ENCODE peak calls at places on chromosome 15, in eight cellular contexts. R is AG09319, M is natural killer cell, I is fibroblast of the aortic adventitia, D is GM10248, G is Calu3, C is left lung, J is fibroblast of lung. B is an unnamed sample.
A peak's percentile ranks its signal among the peaks of the same experiment; 100 is the strongest.

GRCh38 chr15:36075333-36075732 is 504.1 kb upstream of the CDIN1 start:
- DNase-seq in R (peak; percentile 44), M (no peak), I (peak; percentile 57), D (no peak), G (no peak), C (no peak), J (peak; percentile 48), B (no peak)

GRCh38 chr15:32705450-32705849 is 12.4 kb upstream of the GREM1 start:
- DNase-seq in R (no peak), M (no peak), I (no peak), D (no peak), G (no peak), C (no peak), J (peak; percentile 82), B (no peak)

GRCh38 chr15:29687204-29687768 is 135.0 kb downstream of the TJP1 start:
- DNase-seq in R (no peak), M (no peak), I (no peak), D (no peak), G (no peak), C (no peak), J (no peak), B (no peak)

GRCh38 chr15:54803139-54803808 is 393.5 kb downstream of the RSL24D1 start:
- DNase-seq in R (no peak), M (no peak), I (no peak), D (no peak), G (peak; percentile 29), C (no peak), J (peak; percentile 58), B (peak; percentile 70)

GRCh38 chr15:99019558-99020540 is 12.3 kb upstream of the PGPEP1L start:
- DNase-seq in R (peak; percentile 35), M (no peak), I (peak; percentile 18), D (no peak), G (no peak), C (no peak), J (peak; percentile 49), B (no peak)

GRCh38 chr15:99168601-99169580 is 64.0 kb downstream of the SYNM start:
- DNase-seq in R (no peak), M (no peak), I (no peak), D (no peak), G (no peak), C (no peak), J (no peak), B (no peak)

GRCh38 chr15:78392430-78392829 is 45.6 kb upstream of the IREB2 start:
- DNase-seq in R (no peak), M (no peak), I (no peak), D (no peak), G (peak; percentile 26), C (no peak), J (no peak), B (no peak)

GRCh38 chr15:100627789-100628395 is 25.5 kb downstream of the ASB7 start:
- DNase-seq in R (peak; percentile 60), M (peak; percentile 33), I (peak; percentile 92), D (peak; percentile 57), G (peak; percentile 76), C (peak; percentile 43), J (peak; percentile 88), B (no peak)

GRCh38 chr15:89576417-89576773 is 1.1 kb downstream of the TICRR start:
- DNase-seq in R (no peak), M (no peak), I (peak; percentile 19), D (no peak), G (no peak), C (no peak), J (peak; percentile 38), B (no peak)

GRCh38 chr15:59548501-59549230 is 62.9 kb upstream of the GCNT3 start:
- DNase-seq in R (no peak), M (no peak), I (no peak), D (no peak), G (no peak), C (no peak), J (no peak), B (no peak)

GRCh38 chr15:76514292-76514691 is 177.7 kb downstream of the ISL2 start:
- DNase-seq in R (no peak), M (no peak), I (no peak), D (no peak), G (no peak), C (no peak), J (no peak), B (no peak)

DNA sequence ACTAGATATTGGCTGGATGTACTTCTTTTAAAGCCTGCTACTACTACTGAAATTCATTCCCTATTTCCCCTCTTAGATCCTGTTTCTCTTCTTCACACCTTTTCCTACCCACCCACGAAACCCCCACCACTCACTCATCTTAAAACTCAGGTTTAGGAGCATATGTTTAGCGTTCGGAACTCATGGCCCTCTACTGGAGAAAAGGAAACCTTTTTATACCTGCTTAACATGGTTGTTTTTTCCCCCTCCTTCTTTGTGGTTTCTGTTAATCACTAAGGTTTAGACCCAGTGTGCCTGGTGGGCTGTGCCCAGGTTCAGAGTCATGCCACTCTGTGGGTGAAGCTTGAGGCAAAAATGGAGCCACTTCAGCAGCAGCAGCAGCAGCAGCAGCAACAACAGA is 2.6 kb downstream of the ARID3B start:
- DNase-seq in R (no peak), M (no peak), I (no peak), D (no peak), G (no peak), C (no peak), J (no peak), B (no peak)
- TF ChIP-seq CTCF in R (no peak), M (no peak), I (peak; percentile 21), D (peak; percentile 41), G (peak; percentile 32), C (no peak), J (no peak), B (no peak)

GRCh38 chr15:64460737-64461576 is 579 bp downstream of the ZNF609 start:
- DNase-seq in R (peak; percentile 56), M (peak; percentile 23), I (peak; percentile 79), D (peak; percentile 59), G (peak; percentile 26), C (peak; percentile 34), J (peak; percentile 85), B (no peak)

GRCh38 chr15:64461577-64462162 is 1.3 kb downstream of the ZNF609 start:
- DNase-seq in R (no peak), M (no peak), I (peak; percentile 31), D (peak; percentile 47), G (peak; percentile 17), C (peak; percentile 39), J (peak; percentile 32), B (no peak)

GRCh38 chr15:64462492-64462891 is 2.1 kb downstream of the ZNF609 start:
- DNase-seq in R (no peak), M (no peak), I (no peak), D (no peak), G (no peak), C (no peak), J (no peak), B (no peak)

GRCh38 chr15:64459382-64459781 is 996 bp upstream of the ZNF609 start:
- DNase-seq in R (no peak), M (no peak), I (no peak), D (no peak), G (no peak), C (no peak), J (no peak), B (no peak)

DNA sequence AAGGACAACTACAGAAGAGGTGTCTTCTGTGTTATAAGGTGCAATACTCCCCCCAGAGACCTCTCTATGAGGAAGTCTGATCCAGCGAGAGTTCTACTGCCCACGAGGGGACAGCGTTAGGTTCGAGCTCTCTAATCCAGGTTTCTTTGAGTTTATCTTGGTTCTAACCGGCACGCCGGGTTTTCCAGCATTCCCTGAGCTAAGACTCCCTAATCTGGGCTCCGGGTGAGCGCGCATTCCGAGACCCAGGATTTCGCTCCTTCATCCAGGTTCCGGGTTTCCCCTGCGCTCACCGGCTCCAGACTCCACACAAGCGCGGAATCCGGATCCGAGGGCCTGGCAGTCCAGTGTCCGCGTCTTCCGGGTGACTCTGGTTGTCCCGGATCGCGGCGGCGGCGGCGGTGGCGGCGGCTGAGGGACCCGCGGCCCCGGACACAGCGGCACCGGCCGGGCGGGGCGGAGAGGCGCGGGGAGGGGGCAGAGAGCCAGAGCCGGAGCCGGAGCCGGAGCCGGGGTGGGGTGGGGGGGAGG is at the start of gene ZNF609:
- DNase-seq in R (peak; percentile 85), M (peak; percentile 93), I (peak; percentile 95), D (peak; percentile 89), G (peak; percentile 98), C (peak; percentile 91), J (peak; percentile 94), B (peak; percentile 86)
- TF ChIP-seq CTCF in R (no peak), M (no peak), I (no peak), D (peak; percentile 11), G (no peak), C (no peak), J (no peak), B (no peak)

GRCh38 chr15:92616621-92617179 is 38.9 kb downstream of the FAM174B start:
- DNase-seq in R (no peak), M (no peak), I (no peak), D (no peak), G (no peak), C (no peak), J (peak; percentile 23), B (no peak)

GRCh38 chr15:92618121-92618520 is 37.5 kb downstream of the FAM174B start:
- DNase-seq in R (no peak), M (no peak), I (no peak), D (no peak), G (no peak), C (no peak), J (no peak), B (no peak)

GRCh38 chr15:92617197-92618037 is 38.2 kb downstream of the FAM174B start:
- DNase-seq in R (no peak), M (no peak), I (peak; percentile 48), D (no peak), G (peak; percentile 55), C (peak; percentile 82), J (peak; percentile 93), B (no peak)

GRCh38 chr15:92621972-92622533 is 33.5 kb downstream of the FAM174B start:
- DNase-seq in R (no peak), M (no peak), I (no peak), D (no peak), G (no peak), C (no peak), J (no peak), B (no peak)

DNA sequence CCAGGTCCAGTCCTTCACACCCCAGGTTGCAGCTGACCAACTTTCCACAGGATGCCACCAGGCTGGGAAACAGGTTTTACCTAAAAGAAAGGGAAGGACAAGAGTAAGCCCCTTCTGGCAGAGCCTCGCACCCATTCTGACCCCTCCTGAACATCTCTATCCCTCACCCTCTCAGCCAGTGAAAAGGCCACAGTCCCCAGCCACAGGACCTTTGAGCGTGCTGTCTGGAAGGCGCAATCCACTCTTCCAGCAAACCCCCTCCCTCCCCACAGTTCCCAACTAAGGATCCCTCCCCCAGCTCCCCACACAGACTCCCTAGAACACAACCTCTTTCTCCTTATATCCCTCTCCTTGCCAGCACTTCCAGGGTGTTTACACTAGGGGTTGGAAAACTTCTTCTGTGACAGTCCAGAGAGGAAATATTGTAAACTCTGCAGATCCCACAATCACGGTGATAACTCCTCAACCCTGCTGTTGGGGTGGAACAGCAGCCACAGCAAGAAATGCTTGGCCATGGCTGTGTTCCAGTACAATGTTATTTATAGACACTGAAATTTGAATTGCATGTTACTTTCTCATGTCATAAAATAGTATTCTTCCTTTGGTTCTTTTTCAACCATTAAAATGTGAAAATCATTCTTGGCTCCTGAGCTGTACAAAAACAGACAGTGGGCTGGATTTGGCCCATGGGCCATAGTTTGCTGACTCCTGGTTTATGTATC is 36.0 kb downstream of the FAM174B start:
- DNase-seq in R (no peak), M (no peak), I (peak; percentile 62), D (no peak), G (no peak), C (no peak), J (peak; percentile 89), B (no peak)
- TF ChIP-seq CTCF in R (no peak), M (no peak), I (no peak), D (no peak), G (no peak), C (no peak), J (no peak), B (no peak)

GRCh38 chr15:96585634-96586386 is 255.3 kb downstream of the NR2F2 start:
- DNase-seq in R (peak; percentile 2), M (no peak), I (peak; percentile 14), D (no peak), G (no peak), C (no peak), J (peak; percentile 41), B (no peak)
- TF ChIP-seq CTCF in R (peak; percentile 53), M (no peak), I (peak; percentile 26), D (no peak), G (peak; percentile 44), C (no peak), J (peak; percentile 33), B (no peak)

B was measured in CD14-positive monocyte.